ENCODE peak calls at places on chromosome 11, in five cellular contexts. P is SK-N-SH, K is HCT116, Z is HepG2, L is GM12878. C is an unnamed sample.

GRCh38 chr11:121112498-121113455 is 11.7 kb downstream of the TECTA start:
- DNase-seq in K (peak), Z (peak), L (no peak), P (peak), C (peak)

GRCh38 chr11:64829536-64830251 is 14.8 kb downstream of the CDC42BPG start:
- DNase-seq in Z (no peak), L (no peak), P (no peak), K (no peak), C (no peak)

GRCh38 chr11:99791354-99791753 is 770.6 kb downstream of the CNTN5 start:
- DNase-seq in Z (no peak), P (no peak), K (no peak), L (no peak), C (no peak)

GRCh38 chr11:70078796-70079616 is 889 bp downstream of the ANO1 start:
- DNase-seq in K (no peak), P (peak), L (no peak), Z (no peak), C (no peak)

GRCh38 chr11:64007160-64007628 is 21.0 kb downstream of the OTUB1 start:
- DNase-seq in K (no peak), L (no peak), Z (no peak), P (peak), C (peak)

GRCh38 chr11:11946878-11947277 is 61.5 kb downstream of the DKK3 start:
- DNase-seq in L (no peak), K (no peak), P (no peak), Z (no peak), C (no peak)

GRCh38 chr11:126500981-126501380 is 145.5 kb downstream of the ST3GAL4 start:
- DNase-seq in Z (no peak), L (no peak), P (no peak), K (no peak), C (no peak)

GRCh38 chr11:115379528-115379927 is 124.7 kb downstream of the CADM1 start:
- DNase-seq in K (no peak), Z (no peak), P (no peak), L (peak), C (no peak)

GRCh38 chr11:79600747-79601146 is 159.9 kb upstream of the TENM4 start:
- DNase-seq in L (no peak), Z (no peak), P (no peak), K (no peak), C (no peak)

GRCh38 chr11:45089251-45089650 is 57.2 kb upstream of the PRDM11 start:
- DNase-seq in Z (no peak), P (no peak), L (no peak), K (no peak), C (no peak)

GRCh38 chr11:128525411-128526243 is 61.7 kb downstream of the ETS1 start:
- DNase-seq in K (no peak), P (no peak), Z (no peak), L (no peak), C (no peak)

GRCh38 chr11:116478676-116479075 is 294.1 kb downstream of the BUD13 start:
- DNase-seq in P (no peak), L (no peak), K (no peak), Z (no peak), C (no peak)

GRCh38 chr11:75429902-75430691 is 2.9 kb downstream of the KLHL35 start:
- DNase-seq in P (peak), L (no peak), K (no peak), Z (no peak), C (no peak)

GRCh38 chr11:12232160-12232559 is 121.8 kb downstream of the MICAL2 start:
- DNase-seq in K (no peak), P (no peak), Z (no peak), L (no peak), C (no peak)

GRCh38 chr11:123628936-123629683 is 25.3 kb downstream of the SCN3B start:
- DNase-seq in K (no peak), P (peak), Z (no peak), L (no peak), C (no peak)

GRCh38 chr11:121416909-121417567 is 35.1 kb upstream of the SORL1 start:
- DNase-seq in Z (no peak), L (peak), P (no peak), K (no peak), C (no peak)

GRCh38 chr11:71962428-71963038 is 33.7 kb downstream of the RNF121 start:
- DNase-seq in L (peak), K (no peak), Z (no peak), P (no peak), C (no peak)

GRCh38 chr11:12182650-12183511 is 72.5 kb downstream of the MICAL2 start:
- DNase-seq in L (no peak), Z (peak), K (peak), P (no peak), C (peak)

GRCh38 chr11:40290031-40290650 is 1169.3 kb downstream of the LRRC4C start:
- DNase-seq in P (no peak), L (no peak), Z (no peak), K (no peak), C (no peak)

GRCh38 chr11:124115782-124116616 is 749 bp downstream of the VWA5A start:
- DNase-seq in L (no peak), Z (no peak), P (peak), K (no peak), C (no peak)

GRCh38 chr11:35216962-35217667 is 78.1 kb downstream of the CD44 start:
- DNase-seq in L (no peak), K (no peak), P (no peak), Z (peak), C (no peak)

GRCh38 chr11:11977206-11977938 is 31.1 kb downstream of the DKK3 start:
- DNase-seq in P (no peak), L (no peak), Z (no peak), K (peak), C (no peak)

GRCh38 chr11:10379022-10379421 is 74.1 kb downstream of the ADM start:
- DNase-seq in P (no peak), Z (no peak), L (no peak), K (no peak), C (peak)

GRCh38 chr11:130609121-130610035 is 160.9 kb downstream of the ADAMTS15 start:
- DNase-seq in K (no peak), P (no peak), Z (no peak), L (no peak), C (peak)

GRCh38 chr11:110076388-110076965 is 16.7 kb upstream of the ZC3H12C start:
- DNase-seq in P (no peak), K (no peak), Z (no peak), L (no peak), C (peak)

GRCh38 chr11:96456111-96456510 is 66.3 kb downstream of the JRKL start:
- DNase-seq in P (no peak), Z (no peak), L (no peak), K (no peak), C (no peak)

GRCh38 chr11:2343502-2343901 is 33.6 kb upstream of the CD81 start:
- DNase-seq in Z (no peak), P (no peak), K (no peak), L (no peak), C (no peak)

GRCh38 chr11:125251956-125252355 is 87.4 kb downstream of the PKNOX2 start:
- DNase-seq in L (no peak), K (no peak), P (no peak), Z (no peak), C (no peak)

GRCh38 chr11:63491614-63492372 is 826 bp upstream of the PLAAT5 start:
- DNase-seq in K (no peak), P (no peak), L (no peak), Z (peak), C (peak)

GRCh38 chr11:22192289-22192641 is 620 bp upstream of the ANO5 start:
- DNase-seq in L (no peak), P (peak), K (no peak), Z (peak), C (peak)

GRCh38 chr11:76644591-76644990 is 26.0 kb downstream of the LRRC32 start:
- DNase-seq in K (no peak), P (no peak), L (no peak), Z (no peak), C (no peak)

GRCh38 chr11:45982656-45983470 is 60.4 kb downstream of the LARGE2 start:
- DNase-seq in Z (no peak), K (peak), P (peak), L (no peak), C (peak)

GRCh38 chr11:106456651-106457050 is 379.2 kb downstream of the AASDHPPT start:
- DNase-seq in Z (no peak), K (no peak), P (no peak), L (no peak), C (no peak)

GRCh38 chr11:124674571-124674970 is 867 bp downstream of the SPA17 start:
- DNase-seq in L (no peak), P (no peak), K (no peak), Z (no peak), C (no peak)

GRCh38 chr11:69841859-69842698 is 22.9 kb upstream of the FGF3 start:
- DNase-seq in L (no peak), Z (no peak), K (peak), P (no peak), C (peak)

GRCh38 chr11:117188620-117189081 is 10.1 kb downstream of the SIDT2 start:
- DNase-seq in P (peak), K (no peak), Z (no peak), L (no peak), C (no peak)

GRCh38 chr11:107567739-107568335 is 2.3 kb upstream of the ALKBH8 start:
- DNase-seq in L (no peak), P (peak), Z (no peak), K (no peak), C (no peak)
- TF ChIP-seq ZBTB33 in L (no peak), P (no peak), Z (no peak), K (no peak), C (no peak)

GRCh38 chr11:23288001-23288783 is 427.9 kb upstream of the CCDC179 start:
- DNase-seq in K (no peak), Z (no peak), L (no peak), P (no peak), C (no peak)

GRCh38 chr11:23280088-23280487 is 419.8 kb upstream of the CCDC179 start:
- DNase-seq in P (no peak), L (no peak), Z (no peak), K (no peak), C (no peak)

GRCh38 chr11:23284626-23285025 is 424.4 kb upstream of the CCDC179 start:
- DNase-seq in L (no peak), K (no peak), Z (no peak), P (no peak), C (no peak)
- TF ChIP-seq ZBTB33 in L (no peak), K (no peak), Z (no peak), P (no peak), C (no peak)

DNA sequence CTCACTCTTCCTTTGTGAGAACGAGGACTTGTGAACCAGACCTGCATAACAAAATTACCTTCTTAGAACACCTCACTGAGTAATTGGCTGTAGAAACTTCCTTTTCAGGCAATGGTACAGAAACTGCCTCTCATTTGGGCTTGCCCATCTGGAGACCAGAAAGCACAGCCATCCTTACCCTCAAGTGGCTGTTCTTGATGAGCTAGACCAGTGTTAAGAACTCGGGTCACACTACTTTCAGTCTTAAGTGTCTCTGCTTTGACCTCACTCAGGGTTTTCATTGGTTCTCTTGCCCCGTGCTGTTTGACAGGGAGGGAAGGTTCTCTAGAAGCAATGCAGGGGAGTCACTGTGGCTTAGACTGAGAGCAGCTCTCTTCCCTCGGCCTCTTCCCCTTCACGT is 29.3 kb downstream of the NAT10 start:
- DNase-seq in Z (no peak), L (peak), P (no peak), K (no peak), C (no peak)
- TF ChIP-seq ZBTB33 in Z (no peak), L (no peak), P (no peak), K (no peak), C (no peak)

GRCh38 chr11:47979378-47980092 is 824 bp upstream of the PTPRJ start:
- DNase-seq in P (peak), Z (no peak), K (no peak), L (no peak), C (no peak)

GRCh38 chr11:47977651-47978050 is 2.7 kb upstream of the PTPRJ start:
- DNase-seq in Z (no peak), P (no peak), L (no peak), K (no peak), C (no peak)

GRCh38 chr11:47981667-47982404 is 1.5 kb downstream of the PTPRJ start:
- DNase-seq in K (no peak), L (no peak), Z (no peak), P (peak), C (no peak)

GRCh38 chr11:47980907-47981621 is 705 bp downstream of the PTPRJ start:
- DNase-seq in L (no peak), K (no peak), Z (no peak), P (peak), C (no peak)

GRCh38 chr11:47980093-47980906 is at the start of gene PTPRJ:
- DNase-seq in P (peak), Z (no peak), L (no peak), K (no peak), C (peak)
- TF ChIP-seq ZBTB33 in P (no peak), Z (no peak), L (no peak), K (no peak), C (no peak)

DNA sequence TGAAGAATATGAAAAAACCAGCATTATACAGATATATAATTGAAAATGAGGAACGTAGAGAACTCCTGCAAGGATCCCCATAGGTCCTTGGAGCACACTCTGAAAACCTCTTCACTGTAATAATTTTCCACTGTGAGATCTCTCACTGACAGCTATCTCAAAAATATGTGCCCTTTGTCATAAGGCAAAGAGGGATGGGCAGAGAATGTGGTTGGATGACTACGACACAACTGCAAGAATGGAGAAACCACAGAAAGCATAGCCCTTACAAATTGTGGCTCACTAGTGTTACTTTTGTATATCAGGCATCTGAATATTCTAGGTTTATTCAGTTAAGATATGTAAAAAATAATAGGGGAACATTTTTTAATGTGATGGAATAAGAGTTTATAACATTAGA is 7.9 kb upstream of the CTSC start:
- DNase-seq in L (no peak), Z (no peak), K (no peak), P (no peak), C (no peak)
- TF ChIP-seq ZBTB33 in L (no peak), Z (no peak), K (no peak), P (no peak), C (no peak)

DNA sequence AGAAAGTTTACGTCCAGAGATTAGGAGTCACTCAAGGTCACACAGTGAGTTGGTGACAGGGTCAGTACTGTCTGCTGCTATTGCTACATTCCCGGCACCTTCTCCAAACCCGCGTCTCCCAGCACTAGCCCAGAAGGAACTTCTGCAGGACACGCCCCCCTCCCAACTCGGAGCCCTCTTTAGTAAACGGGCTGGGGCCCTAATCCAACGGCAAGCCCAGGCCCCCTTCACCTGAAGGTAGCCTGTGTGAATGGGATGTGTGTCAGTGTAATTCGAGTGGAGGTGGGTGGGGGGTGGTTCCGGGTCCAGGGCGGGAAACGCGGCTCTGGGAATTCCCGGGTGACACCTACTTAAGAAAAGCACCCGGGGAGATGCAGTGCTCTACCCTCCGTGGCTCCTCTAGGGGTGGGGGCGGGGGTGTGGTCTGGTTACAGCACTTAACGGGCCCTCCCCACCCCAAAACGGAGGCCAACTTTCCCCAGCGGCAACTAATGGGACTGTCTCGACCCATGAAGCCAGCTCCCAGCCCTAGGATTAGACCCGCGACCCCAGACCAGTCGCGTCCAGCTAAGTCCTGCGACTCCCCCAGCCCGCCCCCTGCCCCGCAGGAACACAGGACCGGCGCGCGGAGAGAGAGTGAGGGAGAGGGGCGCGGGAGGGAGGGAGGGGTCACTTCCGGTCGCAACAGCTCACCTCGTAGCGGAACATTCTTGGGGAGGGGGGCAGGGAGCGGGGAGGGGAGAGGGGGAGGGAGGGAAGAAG is 468 bp downstream of the PATL1 start:
- DNase-seq in Z (peak), L (no peak), K (no peak), P (no peak), C (peak)
- TF ChIP-seq ZBTB33 in Z (no peak), L (no peak), K (no peak), P (no peak), C (no peak)

GRCh38 chr11:43923327-43924111 is 18.9 kb upstream of the C11orf96 start:
- DNase-seq in K (no peak), P (peak), Z (no peak), L (no peak), C (no peak)
- TF ChIP-seq ZBTB33 in K (no peak), P (no peak), Z (no peak), L (no peak), C (no peak)

GRCh38 chr11:7480132-7480531 is 5.2 kb upstream of the OLFML1 start:
- DNase-seq in K (no peak), Z (no peak), P (no peak), L (no peak), C (no peak)
- TF ChIP-seq ZBTB33 in K (no peak), Z (no peak), P (no peak), L (no peak), C (no peak)

GRCh38 chr11:86335131-86335768 is 33.2 kb downstream of the HIKESHI start:
- DNase-seq in Z (no peak), K (no peak), P (no peak), L (no peak), C (no peak)
- TF ChIP-seq ZBTB33 in Z (no peak), K (no peak), P (no peak), L (no peak), C (no peak)

C was measured in K562.